ENCODE peak calls at places on chromosomes 12 and 14, in ten cellular contexts. G, K, D, F, L, Q, S, J, N and P are unnamed samples.

GRCh38 chr12:25811656-25812126 is 146.8 kb upstream of the RASSF8 start:
- DNase-seq in G (no peak), K (no peak), D (peak), F (no peak), L (no peak), Q (peak), S (peak), J (no peak), N (no peak), P (no peak)

GRCh38 chr12:109098671-109099070 is 1.3 kb downstream of the UNG start:
- DNase-seq in G (no peak), K (no peak), D (no peak), F (peak), L (no peak), Q (no peak), S (no peak), J (no peak), N (no peak), P (no peak)

GRCh38 chr14:61562321-61563161 is 132.8 kb upstream of the HIF1A start:
- DNase-seq in G (peak), K (no peak), D (peak), F (no peak), L (peak), Q (peak), S (peak), J (no peak), N (no peak), P (no peak)

GRCh38 chr14:61598980-61599379 is 96.3 kb upstream of the HIF1A start:
- DNase-seq in G (no peak), K (no peak), D (no peak), F (no peak), L (no peak), Q (no peak), S (no peak), J (peak), N (no peak), P (no peak)

GRCh38 chr12:15688202-15688736 is 100.9 kb downstream of the EPS8 start:
- DNase-seq in G (no peak), K (no peak), D (peak), F (peak), L (no peak), Q (no peak), S (peak), J (no peak), N (no peak), P (no peak)

GRCh38 chr12:55002355-55002754 is 17.4 kb upstream of the NEUROD4 start:
- DNase-seq in G (no peak), K (no peak), D (no peak), F (no peak), L (no peak), Q (no peak), S (no peak), J (no peak), N (no peak), P (no peak)

GRCh38 chr14:104677506-104678332 is 11.7 kb upstream of the INF2 start:
- DNase-seq in G (peak), K (peak), D (peak), F (peak), L (peak), Q (peak), S (peak), J (peak), N (peak), P (peak)

GRCh38 chr14:73760598-73761586 is 46.7 kb upstream of the PNMA1 start:
- DNase-seq in G (no peak), K (no peak), D (no peak), F (no peak), L (no peak), Q (no peak), S (no peak), J (peak), N (no peak), P (no peak)

GRCh38 chr12:32002848-32003493 is 43.8 kb downstream of the RESF1 start:
- DNase-seq in G (no peak), K (no peak), D (no peak), F (no peak), L (no peak), Q (no peak), S (no peak), J (no peak), N (no peak), P (no peak)

GRCh38 chr14:69069020-69069421 is 83.9 kb downstream of the DCAF5 start:
- DNase-seq in G (peak), K (no peak), D (peak), F (no peak), L (peak), Q (peak), S (peak), J (no peak), N (no peak), P (no peak)

GRCh38 chr12:62757048-62757447 is 177.9 kb downstream of the PPM1H start:
- DNase-seq in G (no peak), K (no peak), D (no peak), F (no peak), L (no peak), Q (no peak), S (no peak), J (no peak), N (no peak), P (no peak)

GRCh38 chr14:93104961-93105360 is 10.8 kb downstream of the ITPK1 start:
- DNase-seq in G (no peak), K (no peak), D (no peak), F (no peak), L (no peak), Q (no peak), S (no peak), J (no peak), N (no peak), P (no peak)